ENCODE peak calls at places on chromosome 20, in four cellular contexts. R is mammary epithelial cell, L is MM.1S, Q is IMR-90. W is an unnamed sample.

GRCh38 chr20:41005361-41005729 is 23.3 kb upstream of the TOP1 start:
- DNase-seq in R (peak; percentile 91), L (no peak), Q (peak; percentile 98), W (peak; percentile 90)

GRCh38 chr20:25061103-25061799 is 3.3 kb upstream of the ACSS1 start:
- DNase-seq in Q (no peak), L (no peak), R (no peak), W (peak; percentile 37)

GRCh38 chr20:58228484-58229197 is at the start of gene ANKRD60:
- DNase-seq in L (no peak), Q (peak; percentile 73), R (no peak), W (no peak)

GRCh38 chr20:18571578-18571977 is 4.3 kb downstream of the SMIM26 start:
- DNase-seq in R (no peak), Q (no peak), L (no peak), W (no peak)

GRCh38 chr20:44805991-44806729 is 4.2 kb downstream of the RIMS4 start:
- DNase-seq in L (no peak), R (no peak), Q (peak; percentile 25), W (peak; percentile 86)

GRCh38 chr20:15930324-15931305 is 642.6 kb downstream of the KIF16B start:
- DNase-seq in Q (peak; percentile 39), L (no peak), R (peak; percentile 61), W (no peak)

GRCh38 chr20:36629719-36630340 is 16.2 kb downstream of the SLA2 start:
- DNase-seq in L (peak; percentile 57), Q (no peak), R (no peak), W (no peak)

GRCh38 chr20:46977909-46978588 is 83.4 kb downstream of the EYA2 start:
- DNase-seq in Q (no peak), R (no peak), L (no peak), W (no peak)

GRCh38 chr20:49680475-49680874 is 33.2 kb downstream of the B4GALT5 start:
- DNase-seq in L (no peak), R (no peak), Q (no peak), W (no peak)

GRCh38 chr20:44703956-44704488 is 11.1 kb upstream of the CCN5 start:
- DNase-seq in L (no peak), R (no peak), Q (no peak), W (no peak)

GRCh38 chr20:634526-634925 is 18.5 kb downstream of the SRXN1 start:
- DNase-seq in R (no peak), Q (no peak), L (no peak), W (no peak)

GRCh38 chr20:41330941-41331340 is 9.7 kb upstream of the LPIN3 start:
- DNase-seq in L (no peak), R (no peak), Q (no peak), W (peak; percentile 38)

GRCh38 chr20:44533928-44534327 is 12.1 kb upstream of the SERINC3 start:
- DNase-seq in L (no peak), Q (no peak), R (no peak), W (no peak)

GRCh38 chr20:20130399-20130798 is 78.1 kb downstream of the CFAP61 start:
- DNase-seq in R (peak; percentile 42), L (peak; percentile 45), Q (no peak), W (no peak)

GRCh38 chr20:58471161-58471834 is 43.9 kb downstream of the APCDD1L start:
- DNase-seq in R (no peak), Q (peak; percentile 15), L (no peak), W (no peak)

GRCh38 chr20:57661201-57662027 is 41.2 kb upstream of the ZBP1 start:
- DNase-seq in R (no peak), Q (no peak), L (no peak), W (peak; percentile 22)

GRCh38 chr20:58890454-58891075 is 38.0 kb downstream of the GNAS start:
- DNase-seq in R (peak; percentile 64), Q (peak; percentile 77), L (peak; percentile 31), W (peak; percentile 80)

GRCh38 chr20:49941456-49941855 is 5.3 kb downstream of the RNF114 start:
- DNase-seq in L (no peak), Q (no peak), R (no peak), W (no peak)

GRCh38 chr20:49395183-49395582 is 87.3 kb downstream of the KCNB1 start:
- DNase-seq in R (no peak), Q (no peak), L (no peak), W (peak; percentile 95)

GRCh38 chr20:5612476-5613291 is 137.5 kb upstream of the SHLD1 start:
- DNase-seq in Q (peak; percentile 85), R (peak; percentile 30), L (no peak), W (no peak)

GRCh38 chr20:42432485-42432884 is 757.2 kb downstream of the PTPRT start:
- DNase-seq in L (no peak), Q (no peak), R (no peak), W (no peak)

GRCh38 chr20:1888796-1889463 is 6.3 kb upstream of the SIRPA start:
- DNase-seq in Q (peak; percentile 41), R (peak; percentile 92), L (no peak), W (peak; percentile 42)

GRCh38 chr20:44656447-44656846 is 4.9 kb upstream of the ADA start:
- DNase-seq in R (no peak), Q (no peak), L (no peak), W (no peak)

GRCh38 chr20:63857751-63858392 is 3.4 kb upstream of the ABHD16B start:
- DNase-seq in R (no peak), L (no peak), Q (no peak), W (no peak)

GRCh38 chr20:17635846-17636245 is 46.2 kb downstream of the RRBP1 start:
- DNase-seq in L (no peak), Q (peak; percentile 25), R (no peak), W (no peak)

GRCh38 chr20:47888351-47888750 is 103.1 kb upstream of the SULF2 start:
- DNase-seq in L (no peak), R (no peak), Q (no peak), W (no peak)

GRCh38 chr20:10902836-10903410 is 229.1 kb upstream of the JAG1 start:
- DNase-seq in R (no peak), Q (no peak), L (no peak), W (no peak)

GRCh38 chr20:24112360-24112759 is 123.8 kb upstream of the GGTLC1 start:
- DNase-seq in Q (no peak), L (no peak), R (no peak), W (no peak)

GRCh38 chr20:47452736-47453161 is 48.9 kb upstream of the NCOA3 start:
- DNase-seq in Q (no peak), R (no peak), L (no peak), W (no peak)

GRCh38 chr20:47951521-47951951 is 166.3 kb upstream of the SULF2 start:
- DNase-seq in R (peak; percentile 54), L (no peak), Q (peak; percentile 17), W (no peak)

GRCh38 chr20:43508604-43509040 is 1.1 kb downstream of the L3MBTL1 start:
- DNase-seq in Q (no peak), L (no peak), R (no peak), W (no peak)

GRCh38 chr20:11797161-11797560 is 120.5 kb upstream of the BTBD3 start:
- DNase-seq in L (no peak), Q (no peak), R (no peak), W (no peak)

GRCh38 chr20:18276821-18277220 is 11.5 kb upstream of the ZNF133 start:
- DNase-seq in R (peak; percentile 73), Q (peak; percentile 71), L (peak; percentile 69), W (no peak)

DNA sequence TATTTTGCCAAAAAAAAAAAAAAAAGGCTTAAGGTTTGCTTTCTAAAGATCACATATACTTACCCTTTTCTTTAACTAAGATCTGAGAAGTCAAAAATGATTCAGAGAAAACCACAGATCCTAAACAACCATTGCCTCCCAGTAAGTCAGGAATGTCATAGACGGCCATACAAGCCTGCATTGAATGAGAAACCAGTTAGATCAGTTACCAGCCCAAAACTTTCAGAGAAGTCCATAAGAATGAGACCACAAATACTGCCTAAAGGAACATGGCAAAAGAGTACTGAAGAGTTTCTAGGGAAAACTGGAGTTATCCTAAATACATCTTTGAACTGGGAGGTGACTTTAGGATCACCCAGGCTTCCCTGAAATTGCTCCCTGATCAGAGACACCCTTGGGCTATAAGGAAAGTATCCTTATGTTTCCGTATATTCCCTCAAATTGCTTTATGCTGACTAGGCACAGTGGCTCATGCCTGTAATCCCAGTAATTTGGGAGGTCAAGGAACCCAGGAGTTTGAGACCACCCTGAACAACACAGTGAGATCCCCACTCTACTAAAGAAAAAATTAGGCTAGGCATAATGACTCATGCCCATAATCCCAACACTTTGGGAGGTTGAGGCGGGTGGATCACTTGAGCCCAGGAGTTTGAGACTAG is 79.4 kb upstream of the SLC4A11 start:
- DNase-seq in L (no peak), Q (peak; percentile 81), R (peak; percentile 86), W (no peak)
- H3K36me3 ChIP-seq in L (no peaks in the 10 kb centered on the region), Q (peaks cover 33% of the 10 kb centered on the region), R (peaks cover 19% of the 10 kb centered on the region), W (peaks cover 40% of the 10 kb centered on the region)

DNA sequence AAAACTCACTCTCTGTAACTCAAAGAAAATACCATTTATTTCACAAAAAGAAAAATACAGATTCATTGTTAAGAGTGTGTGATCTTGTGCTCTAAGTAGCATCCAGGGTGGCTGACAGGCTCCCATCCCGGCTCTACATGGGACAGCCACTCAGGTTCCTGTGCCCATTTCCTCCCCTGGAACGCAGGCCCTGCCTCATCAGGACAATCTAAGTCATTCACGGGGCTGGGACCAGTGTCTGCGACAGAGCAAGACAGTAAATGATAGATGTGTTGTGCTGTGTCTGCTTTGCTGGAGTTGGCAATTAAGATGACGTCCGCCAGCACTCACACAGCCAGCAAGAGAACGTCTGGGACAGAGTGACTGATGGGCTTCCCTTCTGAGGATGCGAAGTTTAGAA is 6.9 kb upstream of the FAM209A start:
- DNase-seq in Q (no peak), R (no peak), L (no peak), W (peak; percentile 9)
- H3K36me3 ChIP-seq in Q (peaks cover 49% of the 10 kb centered on the region), R (peaks cover 7% of the 10 kb centered on the region), L (peaks cover 4% of the 10 kb centered on the region), W (peaks cover 65% of the 10 kb centered on the region)

GRCh38 chr20:38008233-38008944 is 24.9 kb downstream of the TTI1 start:
- DNase-seq in R (no peak), Q (no peak), L (no peak), W (no peak)
- H3K36me3 ChIP-seq in R (peaks cover 15% of the 10 kb centered on the region), Q (peaks cover 20% of the 10 kb centered on the region), L (peaks cover 8% of the 10 kb centered on the region), W (peaks cover 23% of the 10 kb centered on the region)

DNA sequence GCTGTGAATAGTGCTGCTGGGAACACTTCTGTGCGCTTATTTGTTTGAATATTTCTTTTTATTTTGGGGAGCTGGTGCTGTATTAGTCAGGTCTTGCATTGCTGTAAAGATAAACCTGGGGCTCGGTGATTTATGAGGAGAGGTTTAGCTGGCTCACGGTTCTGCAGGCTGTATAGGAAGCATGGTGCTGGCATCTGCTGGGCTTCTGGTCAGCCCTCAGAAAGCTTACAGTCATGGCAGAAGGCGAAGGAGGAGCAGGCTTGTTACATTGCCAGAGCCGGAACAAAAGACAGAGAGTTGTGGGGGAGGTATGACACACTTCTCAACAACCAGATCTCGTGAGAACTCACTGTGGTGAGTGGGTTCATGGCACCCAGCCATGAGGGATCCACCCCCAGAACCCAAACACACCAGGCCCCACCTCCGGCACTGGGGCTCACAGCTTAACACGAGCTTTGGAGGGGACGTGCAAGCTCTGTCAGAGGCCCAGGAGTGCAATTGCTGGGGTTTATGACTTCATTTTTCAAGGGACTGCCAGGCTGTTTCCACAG is 68.8 kb upstream of the GATA5 start:
- DNase-seq in Q (no peak), L (no peak), R (no peak), W (no peak)
- H3K36me3 ChIP-seq in Q (no peaks in the 10 kb centered on the region), L (no peaks in the 10 kb centered on the region), R (no peaks in the 10 kb centered on the region), W (peaks cover 10% of the 10 kb centered on the region)

DNA sequence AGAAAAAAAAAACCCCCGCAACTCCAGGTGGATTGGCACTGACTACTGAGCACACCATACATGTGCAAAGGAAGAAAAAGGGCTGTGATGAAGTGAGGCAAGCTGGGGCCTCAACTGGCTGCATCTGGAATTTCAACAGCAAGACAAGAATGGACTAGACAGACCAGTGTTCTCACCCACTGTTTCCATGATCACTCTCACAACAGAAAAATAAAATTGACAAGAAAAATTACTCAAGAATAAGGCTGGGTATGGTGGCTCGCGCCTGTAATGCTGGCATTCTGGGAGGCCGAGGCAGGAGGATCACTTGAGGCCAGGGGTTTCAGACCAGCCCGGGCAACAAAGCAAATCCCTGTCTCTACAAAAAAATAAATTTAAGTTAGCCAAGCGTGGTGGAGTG is 18.8 kb downstream of the ZNF217 start:
- DNase-seq in Q (no peak), R (peak; percentile 43), L (no peak), W (no peak)
- H3K36me3 ChIP-seq in Q (peaks cover 66% of the 10 kb centered on the region), R (peaks cover 56% of the 10 kb centered on the region), L (peaks cover 54% of the 10 kb centered on the region), W (peaks cover 13% of the 10 kb centered on the region)

GRCh38 chr20:31790401-31790800 is 28.8 kb upstream of the MYLK2 start:
- DNase-seq in R (no peak), L (no peak), Q (no peak), W (no peak)
- H3K36me3 ChIP-seq in R (peaks cover 25% of the 10 kb centered on the region), L (peaks cover 24% of the 10 kb centered on the region), Q (peaks cover 5% of the 10 kb centered on the region), W (no peaks in the 10 kb centered on the region)

W was measured in tibial artery.